ENCODE peak calls at places on chromosomes 4 and X, in ten cellular contexts. E is stimulated activated CD8-positive, alpha-beta memory T cell treated with anti-CD3 and anti-CD28 coated beads, Interleukin-4, amount 100 ng/mL, for 1 hour; R is CD4-positive, CD25-positive, alpha-beta regulatory T cell; C is lower lobe of right lung; D is HFFc6; O is tibial artery; L is AG04449; Q is hypothalamus; T is T-helper 1 cell; M is fibroblast of the conjunctiva. I is an unnamed sample.

GRCh38 chr4:3836041-3836801 is 70.0 kb downstream of the ADRA2C start:
- DNase-seq in E (no peak), R (no peak), C (peak), D (no peak), O (no peak), L (no peak), Q (no peak), T (no peak), M (no peak), I (peak)

GRCh38 chr4:154490589-154491340 is 834 bp downstream of the DCHS2 start:
- DNase-seq in E (no peak), R (peak), C (no peak), D (no peak), O (no peak), L (no peak), Q (no peak), T (no peak), M (no peak), I (no peak)

GRCh38 chr4:129862461-129862860 is 766.5 kb downstream of the C4orf33 start:
- DNase-seq in E (no peak), R (no peak), C (no peak), D (no peak), O (no peak), L (no peak), Q (no peak), T (no peak), M (no peak), I (no peak)

GRCh38 chr4:23135792-23136645 is 443.3 kb downstream of the GBA3 start:
- DNase-seq in E (no peak), R (peak), C (no peak), D (peak), O (no peak), L (no peak), Q (no peak), T (no peak), M (peak), I (peak)

GRCh38 chr4:86595426-86595805 is 1.3 kb downstream of the PTPN13 start:
- DNase-seq in E (no peak), R (no peak), C (no peak), D (peak), O (peak), L (no peak), Q (no peak), T (no peak), M (peak), I (peak)

GRCh38 chrX:130575831-130576404 is 174.1 kb downstream of the RBMX2 start:
- DNase-seq in E (no peak), R (peak), C (peak), D (peak), O (peak), L (no peak), Q (no peak), T (no peak), M (peak), I (peak)

GRCh38 chrX:13692771-13693231 is 3.9 kb downstream of the RAB9A start:
- DNase-seq in E (no peak), R (no peak), C (no peak), D (no peak), O (no peak), L (no peak), Q (no peak), T (no peak), M (no peak), I (no peak)

GRCh38 chr4:111681751-111682150 is 463.5 kb upstream of the FAM241A start:
- DNase-seq in E (no peak), R (no peak), C (no peak), D (no peak), O (no peak), L (no peak), Q (no peak), T (no peak), M (no peak), I (no peak)

GRCh38 chrX:49921109-49921508 is 1.3 kb upstream of the CLCN5 start:
- DNase-seq in E (no peak), R (no peak), C (no peak), D (no peak), O (no peak), L (no peak), Q (no peak), T (no peak), M (no peak), I (no peak)

GRCh38 chrX:147838465-147839131 is 73.1 kb upstream of the FMR1 start:
- DNase-seq in E (no peak), R (peak), C (no peak), D (no peak), O (no peak), L (no peak), Q (no peak), T (no peak), M (no peak), I (no peak)

GRCh38 chr4:80192937-80193336 is 4.4 kb upstream of the PRDM8 start:
- DNase-seq in E (no peak), R (no peak), C (no peak), D (peak), O (no peak), L (peak), Q (no peak), T (no peak), M (no peak), I (no peak)

GRCh38 chr4:169823685-169824084 is 65.9 kb upstream of the HPF1 start:
- DNase-seq in E (no peak), R (peak), C (no peak), D (peak), O (no peak), L (no peak), Q (no peak), T (no peak), M (peak), I (no peak)

GRCh38 chrX:125005863-125006262 is 313.8 kb upstream of the TEX13C start:
- DNase-seq in E (no peak), R (no peak), C (no peak), D (no peak), O (no peak), L (no peak), Q (no peak), T (no peak), M (no peak), I (no peak)

GRCh38 chr4:99968330-99968729 is 18.3 kb upstream of the H2AZ1 start:
- DNase-seq in E (no peak), R (no peak), C (no peak), D (peak), O (no peak), L (peak), Q (no peak), T (no peak), M (no peak), I (peak)

GRCh38 chr4:8369426-8370105 is 71.0 kb downstream of the ACOX3 start:
- DNase-seq in E (no peak), R (no peak), C (peak), D (no peak), O (no peak), L (no peak), Q (no peak), T (no peak), M (no peak), I (no peak)

GRCh38 chr4:7726665-7727413 is 212.8 kb downstream of the AFAP1 start:
- DNase-seq in E (no peak), R (no peak), C (no peak), D (no peak), O (no peak), L (no peak), Q (no peak), T (no peak), M (no peak), I (no peak)

GRCh38 chrX:71537743-71538142 is 4.8 kb downstream of the OGT start:
- DNase-seq in E (no peak), R (no peak), C (no peak), D (no peak), O (no peak), L (no peak), Q (no peak), T (no peak), M (no peak), I (no peak)

GRCh38 chr4:55008166-55009056 is 117.0 kb downstream of the KDR start:
- DNase-seq in E (no peak), R (no peak), C (no peak), D (no peak), O (no peak), L (no peak), Q (no peak), T (no peak), M (no peak), I (peak)

GRCh38 chrX:11724122-11725017 is 33.7 kb upstream of the MSL3 start:
- DNase-seq in E (no peak), R (peak), C (no peak), D (peak), O (no peak), L (no peak), Q (no peak), T (no peak), M (peak), I (no peak)

GRCh38 chr4:7156273-7157139 is 35.8 kb upstream of the SORCS2 start:
- DNase-seq in E (no peak), R (no peak), C (peak), D (no peak), O (peak), L (no peak), Q (no peak), T (no peak), M (peak), I (no peak)

GRCh38 chr4:10011277-10011676 is 10.0 kb downstream of the SLC2A9 start:
- DNase-seq in E (no peak), R (no peak), C (no peak), D (no peak), O (no peak), L (no peak), Q (no peak), T (no peak), M (no peak), I (no peak)

GRCh38 chr4:25223770-25224375 is 10.0 kb upstream of the PI4K2B start:
- DNase-seq in E (no peak), R (peak), C (no peak), D (no peak), O (no peak), L (no peak), Q (no peak), T (no peak), M (no peak), I (no peak)

GRCh38 chr4:98113005-98113404 is 30.3 kb downstream of the STPG2 start:
- DNase-seq in E (no peak), R (peak), C (no peak), D (peak), O (no peak), L (no peak), Q (no peak), T (no peak), M (peak), I (peak)